ENCODE peak calls at places on chromosomes 4 and X, in eight cellular contexts. One of them, this sample, is unnamed.

GRCh38 chr4:27094224-27094623 is 233.6 kb downstream of the STIM2 start:
- DNase-seq in HL-60: no peak
- DNase-seq in transverse colon: no peak
- DNase-seq in fibroblast of lung: no peak
- DNase-seq in BJ: no peak
- DNase-seq in lower leg skin: peak
- DNase-seq in left lung: no peak
- DNase-seq in cardiac fibroblast: no peak
- DNase-seq in this sample: no peak

GRCh38 chrX:85244411-85245210 is 820 bp downstream of the ZNF711 start:
- DNase-seq in HL-60: no peak
- DNase-seq in transverse colon: no peak
- DNase-seq in fibroblast of lung: peak
- DNase-seq in BJ: no peak
- DNase-seq in lower leg skin: no peak
- DNase-seq in left lung: no peak
- DNase-seq in cardiac fibroblast: peak
- DNase-seq in this sample: peak

GRCh38 chr4:150960818-150961217 is 54.3 kb downstream of the LRBA start:
- DNase-seq in HL-60: peak
- DNase-seq in transverse colon: no peak
- DNase-seq in fibroblast of lung: no peak
- DNase-seq in BJ: no peak
- DNase-seq in lower leg skin: no peak
- DNase-seq in left lung: peak
- DNase-seq in cardiac fibroblast: peak
- DNase-seq in this sample: peak

GRCh38 chr4:141686146-141686775 is 49.9 kb downstream of the IL15 start:
- DNase-seq in HL-60: no peak
- DNase-seq in transverse colon: no peak
- DNase-seq in fibroblast of lung: peak
- DNase-seq in BJ: no peak
- DNase-seq in lower leg skin: no peak
- DNase-seq in left lung: no peak
- DNase-seq in cardiac fibroblast: peak
- DNase-seq in this sample: peak

GRCh38 chr4:93436000-93436626 is 392.4 kb upstream of the ATOH1 start:
- DNase-seq in HL-60: no peak
- DNase-seq in transverse colon: no peak
- DNase-seq in fibroblast of lung: no peak
- DNase-seq in BJ: no peak
- DNase-seq in lower leg skin: no peak
- DNase-seq in left lung: no peak
- DNase-seq in cardiac fibroblast: no peak
- DNase-seq in this sample: no peak

GRCh38 chr4:958836-959337 is 14.5 kb downstream of the DGKQ start:
- DNase-seq in HL-60: no peak
- DNase-seq in transverse colon: no peak
- DNase-seq in fibroblast of lung: no peak
- DNase-seq in BJ: no peak
- DNase-seq in lower leg skin: peak
- DNase-seq in left lung: no peak
- DNase-seq in cardiac fibroblast: no peak
- DNase-seq in this sample: no peak

GRCh38 chr4:6087669-6088068 is 69.4 kb upstream of the C4orf50 start:
- DNase-seq in HL-60: no peak
- DNase-seq in transverse colon: no peak
- DNase-seq in fibroblast of lung: peak
- DNase-seq in BJ: no peak
- DNase-seq in lower leg skin: peak
- DNase-seq in left lung: no peak
- DNase-seq in cardiac fibroblast: peak
- DNase-seq in this sample: peak

GRCh38 chr4:109990307-109991257 is 77.9 kb downstream of the EGF start:
- DNase-seq in HL-60: peak
- DNase-seq in transverse colon: no peak
- DNase-seq in fibroblast of lung: no peak
- DNase-seq in BJ: no peak
- DNase-seq in lower leg skin: no peak
- DNase-seq in left lung: no peak
- DNase-seq in cardiac fibroblast: no peak
- DNase-seq in this sample: no peak

GRCh38 chr4:111230265-111230664 is 607.4 kb upstream of the PITX2 start:
- DNase-seq in HL-60: no peak
- DNase-seq in transverse colon: no peak
- DNase-seq in fibroblast of lung: peak
- DNase-seq in BJ: no peak
- DNase-seq in lower leg skin: no peak
- DNase-seq in left lung: no peak
- DNase-seq in cardiac fibroblast: no peak
- DNase-seq in this sample: no peak

GRCh38 chrX:129116651-129117050 is 406.6 kb downstream of the SMARCA1 start:
- DNase-seq in HL-60: no peak
- DNase-seq in transverse colon: no peak
- DNase-seq in fibroblast of lung: no peak
- DNase-seq in BJ: no peak
- DNase-seq in lower leg skin: no peak
- DNase-seq in left lung: no peak
- DNase-seq in cardiac fibroblast: no peak
- DNase-seq in this sample: no peak

GRCh38 chr4:80831383-80832361 is 198.8 kb upstream of the BMP3 start:
- DNase-seq in HL-60: no peak
- DNase-seq in transverse colon: no peak
- DNase-seq in fibroblast of lung: peak
- DNase-seq in BJ: peak
- DNase-seq in lower leg skin: no peak
- DNase-seq in left lung: no peak
- DNase-seq in cardiac fibroblast: no peak
- DNase-seq in this sample: no peak

GRCh38 chrX:12978205-12979010 is 3.5 kb downstream of the TMSB4X start:
- DNase-seq in HL-60: no peak
- DNase-seq in transverse colon: peak
- DNase-seq in fibroblast of lung: peak
- DNase-seq in BJ: no peak
- DNase-seq in lower leg skin: peak
- DNase-seq in left lung: peak
- DNase-seq in cardiac fibroblast: peak
- DNase-seq in this sample: peak

GRCh38 chr4:181006509-181007290 is 1236.5 kb upstream of the TENM3 start:
- DNase-seq in HL-60: no peak
- DNase-seq in transverse colon: no peak
- DNase-seq in fibroblast of lung: peak
- DNase-seq in BJ: no peak
- DNase-seq in lower leg skin: no peak
- DNase-seq in left lung: no peak
- DNase-seq in cardiac fibroblast: no peak
- DNase-seq in this sample: no peak

GRCh38 chr4:74206088-74206826 is 48.3 kb downstream of the MTHFD2L start:
- DNase-seq in HL-60: no peak
- DNase-seq in transverse colon: no peak
- DNase-seq in fibroblast of lung: peak
- DNase-seq in BJ: peak
- DNase-seq in lower leg skin: no peak
- DNase-seq in left lung: no peak
- DNase-seq in cardiac fibroblast: peak
- DNase-seq in this sample: no peak

GRCh38 chr4:177718514-177718913 is 276.3 kb upstream of the AGA start:
- DNase-seq in HL-60: no peak
- DNase-seq in transverse colon: no peak
- DNase-seq in fibroblast of lung: no peak
- DNase-seq in BJ: no peak
- DNase-seq in lower leg skin: no peak
- DNase-seq in left lung: no peak
- DNase-seq in cardiac fibroblast: no peak
- DNase-seq in this sample: no peak

GRCh38 chr4:117085185-117085701 is at the start of gene TRAM1L1:
- DNase-seq in HL-60: peak
- DNase-seq in transverse colon: peak
- DNase-seq in fibroblast of lung: peak
- DNase-seq in BJ: peak
- DNase-seq in lower leg skin: peak
- DNase-seq in left lung: peak
- DNase-seq in cardiac fibroblast: peak
- DNase-seq in this sample: peak

GRCh38 chr4:101419324-101420135 is 72.2 kb upstream of the PPP3CA start:
- DNase-seq in HL-60: no peak
- DNase-seq in transverse colon: peak
- DNase-seq in fibroblast of lung: peak
- DNase-seq in BJ: peak
- DNase-seq in lower leg skin: no peak
- DNase-seq in left lung: no peak
- DNase-seq in cardiac fibroblast: peak
- DNase-seq in this sample: no peak

GRCh38 chr4:173448103-173448502 is 49.2 kb upstream of the SCRG1 start:
- DNase-seq in HL-60: no peak
- DNase-seq in transverse colon: peak
- DNase-seq in fibroblast of lung: peak
- DNase-seq in BJ: peak
- DNase-seq in lower leg skin: no peak
- DNase-seq in left lung: no peak
- DNase-seq in cardiac fibroblast: peak
- DNase-seq in this sample: no peak

GRCh38 chr4:146545102-146545501 is 23.4 kb upstream of the SLC10A7 start:
- DNase-seq in HL-60: no peak
- DNase-seq in transverse colon: no peak
- DNase-seq in fibroblast of lung: peak
- DNase-seq in BJ: no peak
- DNase-seq in lower leg skin: no peak
- DNase-seq in left lung: no peak
- DNase-seq in cardiac fibroblast: peak
- DNase-seq in this sample: peak

GRCh38 chr4:158164849-158165248 is 8.0 kb downstream of the GASK1B start:
- DNase-seq in HL-60: no peak
- DNase-seq in transverse colon: no peak
- DNase-seq in fibroblast of lung: no peak
- DNase-seq in BJ: no peak
- DNase-seq in lower leg skin: no peak
- DNase-seq in left lung: no peak
- DNase-seq in cardiac fibroblast: no peak
- DNase-seq in this sample: no peak

GRCh38 chrX:552496-552895 is 78.1 kb upstream of the SHOX start:
- DNase-seq in HL-60: no peak
- DNase-seq in transverse colon: no peak
- DNase-seq in fibroblast of lung: no peak
- DNase-seq in BJ: no peak
- DNase-seq in lower leg skin: no peak
- DNase-seq in left lung: no peak
- DNase-seq in cardiac fibroblast: no peak
- DNase-seq in this sample: no peak

GRCh38 chr4:85720736-85721135 is 245.8 kb downstream of the ARHGAP24 start:
- DNase-seq in HL-60: no peak
- DNase-seq in transverse colon: no peak
- DNase-seq in fibroblast of lung: peak
- DNase-seq in BJ: no peak
- DNase-seq in lower leg skin: no peak
- DNase-seq in left lung: no peak
- DNase-seq in cardiac fibroblast: peak
- DNase-seq in this sample: peak

GRCh38 chr4:104964387-104965175 is 182.1 kb upstream of the TET2 start:
- DNase-seq in HL-60: no peak
- DNase-seq in transverse colon: no peak
- DNase-seq in fibroblast of lung: no peak
- DNase-seq in BJ: no peak
- DNase-seq in lower leg skin: no peak
- DNase-seq in left lung: no peak
- DNase-seq in cardiac fibroblast: no peak
- DNase-seq in this sample: no peak

GRCh38 chrX:74325130-74326059 is 21.4 kb downstream of the ZCCHC13 start:
- DNase-seq in HL-60: no peak
- DNase-seq in transverse colon: no peak
- DNase-seq in fibroblast of lung: no peak
- DNase-seq in BJ: no peak
- DNase-seq in lower leg skin: no peak
- DNase-seq in left lung: no peak
- DNase-seq in cardiac fibroblast: no peak
- DNase-seq in this sample: no peak
- TF ChIP-seq CTCF in HL-60: no peak
- TF ChIP-seq CTCF in transverse colon: no peak
- TF ChIP-seq CTCF in fibroblast of lung: no peak
- TF ChIP-seq CTCF in BJ: no peak
- TF ChIP-seq CTCF in lower leg skin: no peak
- TF ChIP-seq CTCF in left lung: no peak
- TF ChIP-seq CTCF in cardiac fibroblast: no peak
- TF ChIP-seq CTCF in this sample: no peak

DNA sequence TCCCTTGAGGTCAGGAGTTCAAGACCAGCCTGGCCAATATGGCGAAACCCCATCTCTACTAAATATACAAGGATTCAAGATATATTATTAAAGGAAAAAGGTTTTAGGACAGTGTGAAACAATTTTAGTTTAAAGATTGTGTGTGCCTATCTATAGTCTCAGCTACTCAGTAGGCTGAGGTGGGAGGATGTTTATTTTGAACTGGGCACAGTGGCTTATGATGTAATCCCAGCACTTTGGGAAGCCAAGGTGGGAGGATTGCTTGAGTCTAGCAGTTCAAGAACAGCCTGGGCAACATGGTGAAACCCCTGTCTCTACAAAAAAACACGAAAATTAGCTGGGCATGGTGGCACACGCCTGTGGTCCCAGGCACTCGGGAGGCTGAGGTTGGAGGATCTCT is 31.4 kb upstream of the REST start:
- DNase-seq in HL-60: no peak
- DNase-seq in transverse colon: no peak
- DNase-seq in fibroblast of lung: no peak
- DNase-seq in BJ: no peak
- DNase-seq in lower leg skin: no peak
- DNase-seq in left lung: no peak
- DNase-seq in cardiac fibroblast: no peak
- DNase-seq in this sample: no peak
- TF ChIP-seq CTCF in HL-60: no peak
- TF ChIP-seq CTCF in transverse colon: no peak
- TF ChIP-seq CTCF in fibroblast of lung: no peak
- TF ChIP-seq CTCF in BJ: no peak
- TF ChIP-seq CTCF in lower leg skin: no peak
- TF ChIP-seq CTCF in left lung: no peak
- TF ChIP-seq CTCF in cardiac fibroblast: no peak
- TF ChIP-seq CTCF in this sample: no peak

GRCh38 chrX:40539214-40540142 is 41.3 kb upstream of the ATP6AP2 start:
- DNase-seq in HL-60: peak
- DNase-seq in transverse colon: peak
- DNase-seq in fibroblast of lung: peak
- DNase-seq in BJ: peak
- DNase-seq in lower leg skin: no peak
- DNase-seq in left lung: peak
- DNase-seq in cardiac fibroblast: peak
- DNase-seq in this sample: peak
- TF ChIP-seq CTCF in HL-60: peak
- TF ChIP-seq CTCF in transverse colon: no peak
- TF ChIP-seq CTCF in fibroblast of lung: no peak
- TF ChIP-seq CTCF in BJ: peak
- TF ChIP-seq CTCF in lower leg skin: no peak
- TF ChIP-seq CTCF in left lung: no peak
- TF ChIP-seq CTCF in cardiac fibroblast: no peak
- TF ChIP-seq CTCF in this sample: no peak

GRCh38 chr4:132332932-132333722 is 816.0 kb upstream of the PCDH10 start:
- DNase-seq in HL-60: no peak
- DNase-seq in transverse colon: no peak
- DNase-seq in fibroblast of lung: peak
- DNase-seq in BJ: no peak
- DNase-seq in lower leg skin: no peak
- DNase-seq in left lung: no peak
- DNase-seq in cardiac fibroblast: peak
- DNase-seq in this sample: no peak
- TF ChIP-seq CTCF in HL-60: no peak
- TF ChIP-seq CTCF in transverse colon: peak
- TF ChIP-seq CTCF in fibroblast of lung: peak
- TF ChIP-seq CTCF in BJ: no peak
- TF ChIP-seq CTCF in lower leg skin: no peak
- TF ChIP-seq CTCF in left lung: no peak
- TF ChIP-seq CTCF in cardiac fibroblast: no peak
- TF ChIP-seq CTCF in this sample: no peak

GRCh38 chr4:38069271-38069760 is 109.1 kb downstream of the PTTG2 start:
- DNase-seq in HL-60: no peak
- DNase-seq in transverse colon: peak
- DNase-seq in fibroblast of lung: peak
- DNase-seq in BJ: no peak
- DNase-seq in lower leg skin: peak
- DNase-seq in left lung: no peak
- DNase-seq in cardiac fibroblast: peak
- DNase-seq in this sample: peak
- TF ChIP-seq CTCF in HL-60: peak
- TF ChIP-seq CTCF in transverse colon: peak
- TF ChIP-seq CTCF in fibroblast of lung: peak
- TF ChIP-seq CTCF in BJ: peak
- TF ChIP-seq CTCF in lower leg skin: no peak
- TF ChIP-seq CTCF in left lung: peak
- TF ChIP-seq CTCF in cardiac fibroblast: peak
- TF ChIP-seq CTCF in this sample: peak

This sample was measured in Calu3.